ENCODE peak calls at places on chromosomes 13 and 19, in four cellular contexts. D is fibroblast of pulmonary artery, U is HFFc6, H is uterus. K is an unnamed sample.
A peak's percentile ranks its signal among the peaks of the same experiment; 100 is the strongest.

GRCh38 chr13:23905766-23906165 is 8.5 kb upstream of the C1QTNF9B start:
- DNase-seq in D (no peak), H (no peak), U (no peak), K (no peak)

GRCh38 chr19:18205180-18205915 is 1.5 kb upstream of the RAB3A start:
- DNase-seq in D (peak; percentile 72), U (peak; percentile 50), H (peak; percentile 91), K (peak; percentile 91)

GRCh38 chr19:32866061-32866460 is 3.5 kb downstream of the SLC7A9 start:
- DNase-seq in D (no peak), H (no peak), U (no peak), K (no peak)

GRCh38 chr19:16896098-16896912 is 7.5 kb downstream of the F2RL3 start:
- DNase-seq in D (no peak), U (no peak), H (no peak), K (peak; percentile 74)

GRCh38 chr19:1189419-1189818 is 15.4 kb upstream of the SBNO2 start:
- DNase-seq in D (no peak), U (no peak), H (no peak), K (no peak)

GRCh38 chr13:44739120-44739519 is 163.0 kb upstream of the TSC22D1 start:
- DNase-seq in D (no peak), H (no peak), U (no peak), K (no peak)

GRCh38 chr19:49786432-49786831 is 19.6 kb downstream of the AP2A1 start:
- DNase-seq in U (peak; percentile 35), D (peak; percentile 49), H (peak; percentile 53), K (peak; percentile 51)

GRCh38 chr13:27171244-27171829 is at the start of gene USP12:
- DNase-seq in U (no peak), D (no peak), H (peak; percentile 44), K (no peak)

GRCh38 chr13:20391597-20392452 is 133.8 kb downstream of the CRYL1 start:
- DNase-seq in H (no peak), U (no peak), D (no peak), K (no peak)

GRCh38 chr13:92984151-92984550 is 242.5 kb upstream of the GPC6 start:
- DNase-seq in U (no peak), D (no peak), H (no peak), K (no peak)

GRCh38 chr19:14554382-14554812 is 17.5 kb downstream of the NDUFB7 start:
- DNase-seq in U (no peak), H (no peak), D (no peak), K (no peak)

GRCh38 chr13:71513414-71514063 is 353.5 kb downstream of the DACH1 start:
- DNase-seq in H (no peak), D (no peak), U (no peak), K (no peak)

GRCh38 chr13:51033431-51034185 is 77.5 kb downstream of the C13orf42 start:
- DNase-seq in H (no peak), D (no peak), U (no peak), K (no peak)

GRCh38 chr13:51844862-51845573 is at the start of gene TMEM272:
- DNase-seq in D (peak; percentile 45), U (no peak), H (peak; percentile 55), K (no peak)

GRCh38 chr13:95298971-95299627 is 2.2 kb downstream of the ABCC4 start:
- DNase-seq in U (peak; percentile 59), D (peak; percentile 72), H (no peak), K (no peak)

GRCh38 chr13:109803822-109804221 is 17.4 kb upstream of the IRS2 start:
- DNase-seq in H (no peak), U (no peak), D (no peak), K (no peak)

GRCh38 chr19:33818426-33818825 is 21.8 kb downstream of the KCTD15 start:
- DNase-seq in U (no peak), H (no peak), D (no peak), K (peak; percentile 34)

GRCh38 chr19:1113986-1114483 is 10.2 kb downstream of the GPX4 start:
- DNase-seq in U (no peak), D (no peak), H (no peak), K (no peak)

GRCh38 chr13:105442941-105443340 is 1092.5 kb downstream of the EFNB2 start:
- DNase-seq in U (peak; percentile 75), H (no peak), D (peak; percentile 99), K (no peak)

GRCh38 chr19:33332248-33332647 is 29.9 kb upstream of the CEBPA start:
- DNase-seq in U (no peak), D (no peak), H (no peak), K (peak; percentile 39)

GRCh38 chr19:23002690-23003422 is at the start of gene ZNF728:
- DNase-seq in H (peak; percentile 71), D (no peak), U (no peak), K (peak; percentile 87)

GRCh38 chr19:16366056-16366432 is 41.4 kb downstream of the KLF2 start:
- DNase-seq in D (no peak), H (no peak), U (no peak), K (no peak)

GRCh38 chr19:6997679-6998445 is 23.4 kb downstream of the MBD3L2B start:
- DNase-seq in H (no peak), U (no peak), D (peak; percentile 18), K (no peak)

GRCh38 chr13:80690208-80690607 is 349.3 kb upstream of the SPRY2 start:
- DNase-seq in U (no peak), D (no peak), H (no peak), K (no peak)